ENCODE peak calls at places on chromosomes 16 and 17, in four cellular contexts. One of them, this sample, is unnamed.

GRCh38 chr17:31475378-31476162 is 84.1 kb downstream of the RAB11FIP4 start:
- DNase-seq in K562: no peak
- DNase-seq in IMR-90: no peak
- DNase-seq in GM12878: no peak
- DNase-seq in this sample: no peak

GRCh38 chr17:36544049-36544319 is 735 bp upstream of the GGNBP2 start:
- DNase-seq in K562: no peak
- DNase-seq in GM12878: peak
- DNase-seq in IMR-90: peak
- DNase-seq in this sample: peak

GRCh38 chr16:12271006-12271405 is 294.5 kb downstream of the SNX29 start:
- DNase-seq in IMR-90: peak
- DNase-seq in K562: peak
- DNase-seq in GM12878: no peak
- DNase-seq in this sample: no peak

GRCh38 chr17:7862692-7863437 is 5.1 kb downstream of the CYB5D1 start:
- DNase-seq in IMR-90: peak
- DNase-seq in K562: peak
- DNase-seq in GM12878: no peak
- DNase-seq in this sample: peak

GRCh38 chr17:19578545-19578944 is 44.9 kb downstream of the SLC47A1 start:
- DNase-seq in GM12878: no peak
- DNase-seq in IMR-90: no peak
- DNase-seq in K562: no peak
- DNase-seq in this sample: no peak

GRCh38 chr17:40596261-40596919 is 31.1 kb upstream of the CCR7 start:
- DNase-seq in K562: peak
- DNase-seq in GM12878: peak
- DNase-seq in IMR-90: peak
- DNase-seq in this sample: no peak

GRCh38 chr16:56425439-56425832 is at the start of gene AMFR:
- DNase-seq in K562: peak
- DNase-seq in GM12878: no peak
- DNase-seq in IMR-90: peak
- DNase-seq in this sample: peak

GRCh38 chr16:75471723-75472634 is 7.5 kb upstream of the TMEM170A start:
- DNase-seq in IMR-90: peak
- DNase-seq in GM12878: no peak
- DNase-seq in K562: peak
- DNase-seq in this sample: peak

GRCh38 chr17:19579867-19580565 is 46.4 kb downstream of the SLC47A1 start:
- DNase-seq in GM12878: no peak
- DNase-seq in K562: no peak
- DNase-seq in IMR-90: no peak
- DNase-seq in this sample: peak

GRCh38 chr17:20008242-20009051 is 712 bp upstream of the SPECC1 start:
- DNase-seq in IMR-90: no peak
- DNase-seq in GM12878: no peak
- DNase-seq in K562: peak
- DNase-seq in this sample: no peak

GRCh38 chr17:67477687-67478086 is 100.6 kb downstream of the PITPNC1 start:
- DNase-seq in IMR-90: peak
- DNase-seq in GM12878: no peak
- DNase-seq in K562: no peak
- DNase-seq in this sample: no peak

GRCh38 chr17:81256616-81257015 is 17.5 kb downstream of the NDUFAF8 start:
- DNase-seq in GM12878: no peak
- DNase-seq in K562: no peak
- DNase-seq in IMR-90: peak
- DNase-seq in this sample: no peak
- TF ChIP-seq FOS in GM12878: no peak
- TF ChIP-seq FOS in K562: no peak
- TF ChIP-seq FOS in IMR-90: no peak
- TF ChIP-seq FOS in this sample: no peak

DNA sequence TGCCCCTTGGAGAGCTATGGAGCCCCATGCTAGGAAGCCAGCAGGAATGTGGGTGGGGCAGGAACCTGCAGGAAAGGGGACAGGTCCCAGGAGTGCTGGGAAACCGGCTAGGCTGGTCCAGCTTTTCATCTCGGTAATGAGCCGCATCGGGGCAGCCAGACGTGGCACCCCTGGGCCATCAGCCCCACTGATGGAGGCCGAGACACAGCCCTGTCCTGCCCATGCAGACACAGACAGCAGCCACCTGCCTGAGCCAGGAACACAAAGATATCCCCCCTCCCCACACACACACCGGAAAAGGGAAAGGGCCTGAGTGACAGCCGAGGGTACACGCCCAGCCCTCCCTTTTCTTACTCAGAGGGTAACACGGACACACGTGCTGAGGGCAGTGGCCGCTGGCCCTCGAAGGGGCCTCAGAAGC is 18.1 kb downstream of the PPL start:
- DNase-seq in GM12878: no peak
- DNase-seq in K562: no peak
- DNase-seq in IMR-90: no peak
- DNase-seq in this sample: no peak
- TF ChIP-seq FOS in GM12878: no peak
- TF ChIP-seq FOS in K562: no peak
- TF ChIP-seq FOS in IMR-90: no peak
- TF ChIP-seq FOS in this sample: no peak

DNA sequence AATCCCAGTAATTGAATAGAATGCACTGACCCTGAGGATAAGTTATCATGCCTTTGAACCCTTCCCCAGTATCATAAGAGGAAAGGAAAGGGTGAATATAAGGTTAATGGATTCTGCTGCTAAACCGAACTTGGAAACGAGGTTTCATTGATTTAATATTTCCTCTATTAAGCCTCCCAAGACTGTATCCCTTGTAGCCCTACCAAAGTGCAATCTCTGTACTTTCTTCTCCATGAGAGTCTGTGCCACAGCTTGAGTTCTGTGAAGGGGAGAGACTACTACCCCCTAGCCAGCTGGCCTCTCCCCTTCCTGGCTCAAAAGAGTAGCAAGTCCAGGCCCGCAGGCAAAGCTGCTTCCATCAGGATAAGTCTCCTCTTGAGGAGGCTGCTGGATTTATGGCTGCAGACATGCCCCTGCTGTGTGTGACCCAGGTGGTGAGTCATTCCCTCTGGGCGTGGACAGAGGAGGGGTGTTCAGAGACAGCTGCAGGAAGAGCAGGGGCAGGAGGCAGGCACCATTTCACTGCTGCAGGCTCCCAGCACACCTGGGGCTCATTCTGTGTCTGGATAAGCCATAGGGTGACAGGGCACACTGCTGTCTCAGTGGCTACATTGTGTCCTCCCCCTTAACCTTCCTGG is 58.4 kb downstream of the TOM1L2 start:
- DNase-seq in IMR-90: peak
- DNase-seq in GM12878: no peak
- DNase-seq in K562: peak
- DNase-seq in this sample: peak
- TF ChIP-seq FOS in IMR-90: peak
- TF ChIP-seq FOS in GM12878: no peak
- TF ChIP-seq FOS in K562: peak
- TF ChIP-seq FOS in this sample: peak

GRCh38 chr16:84836234-84836647 is 16.5 kb downstream of the CRISPLD2 start:
- DNase-seq in GM12878: no peak
- DNase-seq in IMR-90: peak
- DNase-seq in K562: no peak
- DNase-seq in this sample: no peak

GRCh38 chr16:84838383-84838948 is 18.7 kb downstream of the CRISPLD2 start:
- DNase-seq in IMR-90: no peak
- DNase-seq in K562: no peak
- DNase-seq in GM12878: no peak
- DNase-seq in this sample: no peak

GRCh38 chr16:84839054-84839453 is 19.3 kb downstream of the CRISPLD2 start:
- DNase-seq in K562: no peak
- DNase-seq in GM12878: no peak
- DNase-seq in IMR-90: peak
- DNase-seq in this sample: no peak

GRCh38 chr16:84834403-84834772 is 14.6 kb downstream of the CRISPLD2 start:
- DNase-seq in K562: no peak
- DNase-seq in IMR-90: no peak
- DNase-seq in GM12878: no peak
- DNase-seq in this sample: no peak

GRCh38 chr16:84836967-84837366 is 17.2 kb downstream of the CRISPLD2 start:
- DNase-seq in K562: no peak
- DNase-seq in GM12878: no peak
- DNase-seq in IMR-90: no peak
- DNase-seq in this sample: no peak
- TF ChIP-seq FOS in K562: no peak
- TF ChIP-seq FOS in GM12878: no peak
- TF ChIP-seq FOS in IMR-90: no peak
- TF ChIP-seq FOS in this sample: no peak

GRCh38 chr16:86995456-86995855 is 321.7 kb downstream of the C16orf95 start:
- DNase-seq in GM12878: no peak
- DNase-seq in IMR-90: peak
- DNase-seq in K562: no peak
- DNase-seq in this sample: no peak
- TF ChIP-seq FOS in GM12878: no peak
- TF ChIP-seq FOS in IMR-90: no peak
- TF ChIP-seq FOS in K562: no peak
- TF ChIP-seq FOS in this sample: no peak

GRCh38 chr16:88385112-88385594 is 2.4 kb downstream of the ZNF469 start:
- DNase-seq in K562: no peak
- DNase-seq in GM12878: no peak
- DNase-seq in IMR-90: no peak
- DNase-seq in this sample: no peak
- TF ChIP-seq FOS in K562: no peak
- TF ChIP-seq FOS in GM12878: no peak
- TF ChIP-seq FOS in IMR-90: no peak
- TF ChIP-seq FOS in this sample: no peak

GRCh38 chr16:2692251-2692947 is 10.1 kb downstream of the KCTD5 start:
- DNase-seq in GM12878: no peak
- DNase-seq in IMR-90: peak
- DNase-seq in K562: no peak
- DNase-seq in this sample: no peak
- TF ChIP-seq FOS in GM12878: no peak
- TF ChIP-seq FOS in IMR-90: no peak
- TF ChIP-seq FOS in K562: no peak
- TF ChIP-seq FOS in this sample: no peak

GRCh38 chr17:2713881-2714280 is 2.3 kb upstream of the CLUH start:
- DNase-seq in GM12878: no peak
- DNase-seq in K562: no peak
- DNase-seq in IMR-90: no peak
- DNase-seq in this sample: no peak
- TF ChIP-seq FOS in GM12878: no peak
- TF ChIP-seq FOS in K562: no peak
- TF ChIP-seq FOS in IMR-90: no peak
- TF ChIP-seq FOS in this sample: no peak

GRCh38 chr17:29617481-29618271 is 5.0 kb downstream of the CORO6 start:
- DNase-seq in IMR-90: peak
- DNase-seq in GM12878: peak
- DNase-seq in K562: peak
- DNase-seq in this sample: peak
- TF ChIP-seq FOS in IMR-90: no peak
- TF ChIP-seq FOS in GM12878: no peak
- TF ChIP-seq FOS in K562: no peak
- TF ChIP-seq FOS in this sample: no peak

This sample was measured in endothelial cell of umbilical vein.